ENCODE peak calls at places on chromosomes 1 and 21, in four cellular contexts. P, M, L and V are unnamed samples. For H3K4me1, the result is how much of the 10 kb centered on the place peaks cover.

GRCh38 chr1:234735476-234735875 is 125.5 kb upstream of the IRF2BP2 start:
- DNase-seq in P (no peak), M (no peak), L (no peak), V (no peak)

GRCh38 chr1:207050428-207050767 is 610 bp downstream of the YOD1 start:
- DNase-seq in P (no peak), M (no peak), L (no peak), V (peak)

GRCh38 chr1:226132731-226133503 is 53.6 kb downstream of the ACBD3 start:
- DNase-seq in P (no peak), M (peak), L (no peak), V (peak)

GRCh38 chr1:101178688-101179491 is 57.9 kb upstream of the S1PR1 start:
- DNase-seq in P (no peak), M (no peak), L (no peak), V (no peak)

GRCh38 chr1:183024352-183025337 is 1.4 kb downstream of the LAMC1 start:
- DNase-seq in P (no peak), M (no peak), L (no peak), V (no peak)

GRCh38 chr1:227487606-227488005 is 75.8 kb upstream of the ZNF678 start:
- DNase-seq in P (no peak), M (no peak), L (no peak), V (no peak)

GRCh38 chr1:177983824-177984528 is 14.1 kb upstream of the SEC16B start:
- DNase-seq in P (peak), M (no peak), L (peak), V (peak)

GRCh38 chr1:168974611-168975010 is 131.9 kb upstream of the ATP1B1 start:
- DNase-seq in P (no peak), M (no peak), L (no peak), V (no peak)

GRCh38 chr1:71400050-71400449 is 319.2 kb upstream of the ZRANB2 start:
- DNase-seq in P (no peak), M (no peak), L (no peak), V (no peak)

GRCh38 chr1:44526295-44527073 is 121.4 kb downstream of the RNF220 start:
- DNase-seq in P (no peak), M (no peak), L (no peak), V (no peak)

GRCh38 chr21:37172646-37173045 is 94.5 kb downstream of the VPS26C start:
- DNase-seq in P (no peak), M (no peak), L (no peak), V (no peak)

GRCh38 chr21:27772816-27773215 is 805.9 kb upstream of the ADAMTS5 start:
- DNase-seq in P (no peak), M (no peak), L (no peak), V (no peak)

GRCh38 chr1:203666621-203667020 is 40.0 kb downstream of the ATP2B4 start:
- DNase-seq in P (no peak), M (no peak), L (no peak), V (no peak)
- H3K4me1 ChIP-seq in P (under half), M (half or more), L (under half), V (under half)

DNA sequence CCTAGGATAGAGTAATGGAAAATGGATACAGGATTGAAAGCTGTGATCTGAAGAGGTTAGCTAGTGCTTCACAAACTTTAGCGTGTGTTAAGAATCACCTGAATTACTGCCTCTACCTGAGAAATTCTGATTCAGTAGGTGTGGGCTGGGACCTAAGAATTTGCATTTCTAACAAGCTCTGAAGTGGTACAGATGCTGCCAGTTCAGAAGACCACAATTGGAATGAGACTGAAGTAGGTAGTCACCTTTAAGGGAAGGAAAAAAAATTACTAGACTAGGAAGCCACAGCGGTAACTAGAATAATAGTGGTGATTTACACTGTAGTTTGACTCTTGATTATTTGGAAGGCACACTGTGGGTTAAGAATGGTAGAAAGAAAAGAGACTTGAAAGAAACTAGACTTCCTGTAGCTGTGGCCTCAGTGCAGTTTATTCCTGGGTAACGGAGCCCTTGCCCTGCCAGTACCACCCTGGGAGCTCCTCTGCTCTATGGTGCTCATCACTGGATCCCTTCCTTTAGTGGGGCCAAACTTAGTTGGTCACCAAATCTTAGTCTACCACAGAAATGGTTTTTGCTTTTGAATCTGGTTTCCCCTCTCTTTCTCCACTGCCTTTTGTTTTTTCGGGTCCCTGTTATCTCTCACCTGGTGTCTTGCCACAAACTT is 43.6 kb downstream of the ARID1A start:
- DNase-seq in P (no peak), M (no peak), L (no peak), V (no peak)
- H3K27ac ChIP-seq in P (no peak), M (peak), L (peak), V (no peak)

GRCh38 chr1:60132108-60132507 is 58.5 kb upstream of the C1orf87 start:
- DNase-seq in P (no peak), M (no peak), L (no peak), V (no peak)

GRCh38 chr1:60133848-60134247 is 60.3 kb upstream of the C1orf87 start:
- DNase-seq in P (no peak), M (no peak), L (no peak), V (no peak)

GRCh38 chr1:60132985-60133673 is 59.6 kb upstream of the C1orf87 start:
- DNase-seq in P (no peak), M (no peak), L (no peak), V (no peak)

GRCh38 chr1:60134706-60135105 is 61.1 kb upstream of the C1orf87 start:
- DNase-seq in P (no peak), M (no peak), L (no peak), V (no peak)

DNA sequence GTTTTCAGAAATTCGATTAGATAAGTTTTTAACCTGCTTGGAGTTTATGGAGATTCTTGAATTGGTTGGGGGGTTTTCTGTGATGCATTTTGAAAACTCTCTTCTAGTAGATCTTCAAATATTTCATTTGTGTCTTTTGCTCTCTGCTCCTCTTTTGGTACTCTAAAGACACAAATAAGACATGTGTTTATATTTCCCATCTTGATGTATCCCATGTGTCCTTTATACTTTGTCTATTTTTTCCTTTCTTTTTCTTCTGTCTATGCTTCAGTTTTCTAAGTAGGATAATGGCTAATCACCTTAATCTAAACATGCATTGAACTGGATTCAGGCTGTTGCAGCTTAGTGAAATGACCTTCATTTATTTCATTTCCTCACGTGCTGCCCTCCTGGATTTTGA is 63.8 kb upstream of the C1orf87 start:
- DNase-seq in P (no peak), M (no peak), L (no peak), V (no peak)
- TF ChIP-seq CTCF in P (no peak), M (no peak), L (no peak), V (no peak)

DNA sequence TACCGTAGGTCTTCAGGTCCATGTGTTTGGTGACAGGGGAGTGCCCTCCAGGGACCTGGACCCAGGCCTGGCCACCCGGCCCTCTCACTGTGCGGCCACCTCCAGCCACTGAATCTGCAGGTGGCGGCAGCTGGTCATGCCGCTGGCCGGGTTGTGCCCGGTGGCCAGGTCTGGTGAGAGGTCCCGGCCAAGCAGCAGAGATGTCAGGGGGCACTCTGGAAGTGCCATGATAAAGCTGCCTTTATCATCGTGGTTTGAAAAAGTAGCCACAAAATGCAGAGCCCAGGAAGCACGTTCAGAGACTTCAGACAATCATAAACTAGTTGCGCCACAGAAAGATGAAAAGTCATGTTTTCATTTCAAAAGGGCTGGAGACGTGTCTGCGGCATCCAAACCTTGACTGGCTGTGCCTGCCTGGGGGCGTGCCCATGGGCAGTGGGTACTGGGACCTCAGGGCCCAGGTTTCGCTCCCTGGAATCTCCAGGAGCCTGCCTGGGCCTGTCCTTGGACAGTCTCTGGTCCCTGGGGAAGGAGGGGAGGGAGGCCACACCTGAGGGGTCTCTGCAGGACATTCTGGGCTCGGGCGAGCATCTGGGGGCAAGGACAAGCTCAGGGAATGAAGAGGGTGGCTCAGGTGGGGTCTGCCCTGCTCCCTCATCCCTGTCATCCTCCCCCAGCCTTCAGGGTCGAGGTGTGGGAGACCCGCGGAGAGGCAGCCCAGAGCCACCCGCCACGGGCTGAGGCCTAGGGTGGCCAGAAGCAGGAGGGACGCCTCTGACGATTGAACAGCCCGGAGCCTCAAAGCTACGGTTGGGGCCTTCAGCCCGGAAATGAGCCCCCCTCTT is 44.9 kb downstream of the COL18A1 start:
- DNase-seq in P (no peak), M (no peak), L (peak), V (no peak)
- H3K4me1 ChIP-seq in P (under half), M (under half), L (under half), V (under half)

DNA sequence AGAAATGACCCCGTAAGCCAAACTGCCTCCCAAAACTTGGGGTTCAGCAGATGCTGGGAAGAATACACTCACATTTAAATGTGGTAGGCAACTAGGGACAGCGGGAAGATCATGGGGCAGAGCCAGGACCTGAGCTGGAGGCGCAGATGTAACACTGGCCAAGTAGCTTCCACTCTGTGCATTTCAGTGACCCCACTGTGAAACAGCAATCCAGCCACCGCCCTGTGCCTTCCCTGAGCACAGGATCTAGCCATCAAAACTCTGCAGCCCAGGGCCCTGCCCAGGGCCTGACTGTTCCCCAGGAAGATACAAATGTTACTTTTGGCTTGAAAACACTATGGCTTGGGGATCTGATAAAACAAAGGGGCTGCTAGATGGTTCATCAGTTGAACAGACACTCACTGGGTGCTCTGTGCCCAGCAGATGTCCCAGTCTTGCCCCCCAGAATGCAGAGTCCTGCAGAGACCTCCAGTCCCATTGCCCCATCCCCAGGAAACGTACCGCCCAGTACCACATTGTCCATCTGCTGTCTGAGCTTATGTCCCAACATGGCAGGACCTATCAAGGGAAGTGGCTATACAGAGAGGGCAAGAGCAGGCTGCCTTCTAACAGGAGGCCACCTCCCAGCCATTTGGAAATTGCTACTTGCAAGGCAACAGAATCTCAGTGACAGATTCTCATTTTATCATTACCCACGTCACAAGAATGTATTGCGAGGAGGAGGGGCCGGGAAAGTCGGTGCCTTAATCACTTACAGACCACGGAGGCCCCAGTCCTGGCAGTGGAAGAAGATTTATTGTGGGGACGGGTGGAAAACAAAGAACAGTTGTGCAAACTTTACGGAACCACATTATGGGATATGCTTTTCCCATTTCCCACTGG is 124.1 kb downstream of the DMRTB1 start:
- DNase-seq in P (no peak), M (no peak), L (no peak), V (no peak)
- H3K27ac ChIP-seq in P (no peak), M (no peak), L (no peak), V (no peak)